ENCODE peak calls at places on chromosome 20, in four cellular contexts. Q is stimulated activated CD4-positive, alpha-beta T cell treated with anti-CD3 and anti-CD28 coated beads, Interleukin-4, amount 100 ng/mL, for 48 hours; J is RKO; H is posterior cingulate gyrus. S is an unnamed sample.

GRCh38 chr20:37416202-37417145 is 70.5 kb downstream of the SRC start:
- DNase-seq in Q (no peak), J (no peak), H (peak), S (no peak)

GRCh38 chr20:40255368-40255767 is 433.7 kb downstream of the MAFB start:
- DNase-seq in Q (no peak), J (no peak), H (no peak), S (no peak)

GRCh38 chr20:53161473-53161872 is 189.3 kb downstream of the TSHZ2 start:
- DNase-seq in Q (no peak), J (no peak), H (no peak), S (no peak)

GRCh38 chr20:7031222-7031621 is 263.7 kb downstream of the BMP2 start:
- DNase-seq in Q (no peak), J (no peak), H (no peak), S (no peak)

GRCh38 chr20:46683939-46684750 is 5.1 kb downstream of the TP53RK start:
- DNase-seq in Q (no peak), J (no peak), H (no peak), S (no peak)

GRCh38 chr20:63472862-63473390 is 471 bp upstream of the KCNQ2 start:
- DNase-seq in Q (no peak), J (no peak), H (no peak), S (no peak)

GRCh38 chr20:44131704-44132103 is 55.3 kb downstream of the JPH2 start:
- DNase-seq in Q (no peak), J (no peak), H (no peak), S (no peak)

GRCh38 chr20:20593447-20594170 is 118.8 kb downstream of the RALGAPA2 start:
- DNase-seq in Q (no peak), J (peak), H (peak), S (peak)

GRCh38 chr20:4710106-4710475 is 11.6 kb upstream of the PRND start:
- DNase-seq in Q (no peak), J (no peak), H (no peak), S (no peak)

GRCh38 chr20:13291167-13291566 is 70.1 kb downstream of the ISM1 start:
- DNase-seq in Q (no peak), J (no peak), H (no peak), S (no peak)

GRCh38 chr20:62822788-62823651 is 6.2 kb downstream of the COL9A3 start:
- DNase-seq in Q (peak), J (peak), H (peak), S (peak)

GRCh38 chr20:61343934-61344333 is 91.9 kb downstream of the CDH4 start:
- DNase-seq in Q (no peak), J (no peak), H (peak), S (no peak)

GRCh38 chr20:32839227-32839981 is 19.3 kb upstream of the EFCAB8 start:
- DNase-seq in Q (no peak), J (no peak), H (no peak), S (no peak)

GRCh38 chr20:4171538-4172116 is 156.3 kb upstream of the RNF24 start:
- DNase-seq in Q (no peak), J (peak), H (peak), S (no peak)

GRCh38 chr20:60630609-60631008 is 621.5 kb upstream of the CDH4 start:
- DNase-seq in Q (no peak), J (no peak), H (no peak), S (peak)

GRCh38 chr20:12084482-12084881 is 166.8 kb downstream of the BTBD3 start:
- DNase-seq in Q (no peak), J (no peak), H (no peak), S (no peak)

GRCh38 chr20:7841967-7842301 is 98.3 kb downstream of the HAO1 start:
- DNase-seq in Q (no peak), J (peak), H (no peak), S (no peak)

GRCh38 chr20:20019123-20019522 is 2.0 kb downstream of the NAA20 start:
- DNase-seq in Q (no peak), J (no peak), H (no peak), S (no peak)

GRCh38 chr20:52340036-52340634 is 148.6 kb upstream of the ZFP64 start:
- DNase-seq in Q (no peak), J (peak), H (no peak), S (peak)

GRCh38 chr20:2042400-2042799 is 48.5 kb upstream of the PDYN start:
- DNase-seq in Q (no peak), J (peak), H (no peak), S (no peak)

GRCh38 chr20:35661908-35662307 is 2.8 kb downstream of the CPNE1 start:
- DNase-seq in Q (no peak), J (peak), H (no peak), S (no peak)

GRCh38 chr20:44111712-44112335 is 75.2 kb downstream of the JPH2 start:
- DNase-seq in Q (no peak), J (no peak), H (peak), S (no peak)

GRCh38 chr20:22341508-22341907 is 242.9 kb downstream of the FOXA2 start:
- DNase-seq in Q (no peak), J (peak), H (no peak), S (no peak)

GRCh38 chr20:22684763-22685443 is 100.5 kb upstream of the FOXA2 start:
- DNase-seq in Q (no peak), J (peak), H (no peak), S (no peak)

GRCh38 chr20:10671850-10672578 is 1.8 kb downstream of the JAG1 start:
- DNase-seq in Q (no peak), J (peak), H (peak), S (no peak)

GRCh38 chr20:35436175-35436568 is 1.9 kb downstream of the GDF5 start:
- DNase-seq in Q (no peak), J (no peak), H (no peak), S (no peak)